ENCODE peak calls at places on chromosomes 1 and 21, in ten cellular contexts. V is fibroblast of lung; R is esophagus muscularis mucosa; K is SK-MEL-5; C is H9; Y is PC-9; X is KG1; B is adipocyte; G is activated T-cell treated with anti-CD3 and anti-CD28 coated beads, Interleukin-2, amount 50 U/mL, for 72 hours; Z is HEK293T. D is an unnamed sample.
A peak's percentile ranks its signal among the peaks of the same experiment; 100 is the strongest.

GRCh38 chr1:65253800-65254319 is 55.5 kb upstream of the DNAJC6 start:
- DNase-seq in Y (no peak), R (peak; percentile 68), Z (no peak), V (no peak), X (peak; percentile 74), K (no peak), G (no peak), C (no peak), B (no peak), D (peak; percentile 58)

GRCh38 chr1:5506634-5507033 is 485.6 kb downstream of the NPHP4 start:
- DNase-seq in C (no peak), G (no peak), B (no peak), Y (no peak), R (no peak), K (no peak), V (no peak), Z (no peak), X (no peak), D (no peak)

GRCh38 chr1:109299087-109299983 is 7.5 kb downstream of the MYBPHL start:
- DNase-seq in R (no peak), G (no peak), V (peak; percentile 90), C (no peak), X (no peak), B (peak; percentile 83), K (peak; percentile 90), Z (no peak), Y (peak; percentile 42), D (peak; percentile 97)

GRCh38 chr1:54850082-54850730 is 36.8 kb downstream of the DHCR24 start:
- DNase-seq in B (no peak), X (no peak), C (no peak), K (no peak), Z (no peak), G (no peak), V (peak; percentile 32), Y (no peak), R (no peak), D (peak; percentile 57)

GRCh38 chr1:237976345-237976744 is 85.6 kb upstream of the ZP4 start:
- DNase-seq in K (no peak), G (no peak), C (no peak), R (no peak), V (no peak), B (no peak), Y (no peak), Z (no peak), X (no peak), D (no peak)

GRCh38 chr21:42513985-42514882 is 582 bp downstream of the SLC37A1 start:
- DNase-seq in C (peak; percentile 81), G (peak; percentile 78), B (peak; percentile 31), Y (peak; percentile 42), K (no peak), Z (peak; percentile 58), V (no peak), X (no peak), R (no peak), D (peak; percentile 13)

GRCh38 chr1:191575180-191575579 is 583.1 kb upstream of the RGS18 start:
- DNase-seq in G (no peak), V (no peak), R (no peak), K (no peak), B (no peak), X (no peak), C (no peak), Z (no peak), Y (no peak), D (no peak)

GRCh38 chr1:66809736-66810326 is 8.8 kb upstream of the INSL5 start:
- DNase-seq in G (no peak), X (no peak), Y (no peak), Z (no peak), C (no peak), K (no peak), B (peak; percentile 82), R (no peak), V (peak; percentile 69), D (peak; percentile 15)

GRCh38 chr1:113924473-113924872 is 4.7 kb upstream of the HIPK1 start:
- DNase-seq in R (no peak), K (no peak), Z (no peak), G (no peak), B (no peak), V (no peak), C (no peak), Y (no peak), X (no peak), D (no peak)

GRCh38 chr1:29736582-29737188 is 500.4 kb downstream of the PTPRU start:
- DNase-seq in K (peak; percentile 23), C (peak; percentile 49), V (peak; percentile 65), X (peak; percentile 30), R (no peak), Z (peak; percentile 55), B (peak; percentile 80), Y (peak; percentile 22), G (peak; percentile 7), D (peak; percentile 65)

GRCh38 chr1:205994342-205994741 is 8.9 kb downstream of the RAB7B start:
- DNase-seq in B (no peak), V (no peak), G (no peak), X (no peak), Y (no peak), Z (no peak), C (no peak), R (no peak), K (peak; percentile 92), D (no peak)

GRCh38 chr1:28887835-28888682 is 26.3 kb upstream of the EPB41 start:
- DNase-seq in X (no peak), V (peak; percentile 19), B (no peak), G (no peak), Y (peak; percentile 41), K (no peak), Z (no peak), R (no peak), C (peak; percentile 81), D (no peak)

GRCh38 chr1:42844592-42845140 is 1.7 kb upstream of the ZNF691 start:
- DNase-seq in G (peak; percentile 36), Z (no peak), K (no peak), X (no peak), Y (no peak), B (peak; percentile 36), R (no peak), C (no peak), V (no peak), D (peak; percentile 44)

GRCh38 chr1:7983086-7983778 is 21.7 kb downstream of the PARK7 start:
- DNase-seq in Z (no peak), X (no peak), C (no peak), R (no peak), V (no peak), B (no peak), Y (no peak), K (no peak), G (no peak), D (no peak)

GRCh38 chr1:218344814-218345672 is at the start of gene TGFB2:
- DNase-seq in B (peak; percentile 87), R (no peak), Z (peak; percentile 46), V (peak; percentile 78), X (no peak), G (peak; percentile 4), K (peak; percentile 58), C (peak; percentile 59), Y (peak; percentile 82), D (peak; percentile 91)

GRCh38 chr1:37360011-37360410 is 114.4 kb upstream of the ZC3H12A start:
- DNase-seq in G (no peak), V (no peak), R (no peak), X (no peak), B (no peak), K (no peak), Z (no peak), Y (no peak), C (no peak), D (no peak)

GRCh38 chr1:11951901-11952300 is 17.4 kb downstream of the PLOD1 start:
- DNase-seq in X (no peak), G (no peak), Y (no peak), Z (no peak), R (no peak), C (no peak), K (no peak), B (no peak), V (no peak), D (no peak)

GRCh38 chr1:153968000-153968363 is 280 bp downstream of the CREB3L4 start:
- DNase-seq in Y (peak; percentile 57), V (no peak), X (no peak), G (no peak), K (no peak), Z (no peak), C (peak; percentile 61), B (no peak), R (no peak), D (no peak)

GRCh38 chr1:156910309-156910782 is 10.1 kb upstream of the LRRC71 start:
- DNase-seq in R (no peak), Z (peak; percentile 90), V (no peak), Y (no peak), B (no peak), C (peak; percentile 81), G (peak; percentile 57), K (peak; percentile 44), X (no peak), D (peak; percentile 41)

GRCh38 chr1:236952279-236953003 is 51.8 kb downstream of the MT1HL1 start:
- DNase-seq in G (no peak), B (no peak), R (no peak), K (no peak), V (no peak), X (no peak), Y (no peak), C (peak; percentile 34), Z (no peak), D (no peak)

D was measured in EH.